ENCODE peak calls at places on chromosome 1, in five cellular contexts. I, N, S, T and R are unnamed samples.

GRCh38 chr1:3785458-3786157 is 10.7 kb downstream of the LRRC47 start:
- DNase-seq in T (no peak), I (no peak), N (no peak), S (peak; percentile 80), R (no peak)

GRCh38 chr1:48649880-48650279 is 126.8 kb downstream of the BEND5 start:
- DNase-seq in N (no peak), S (no peak), T (no peak), I (no peak), R (no peak)

GRCh38 chr1:58765016-58765415 is 18.8 kb downstream of the JUN start:
- DNase-seq in T (no peak), N (no peak), S (no peak), I (no peak), R (no peak)

GRCh38 chr1:223551610-223552009 is 113.9 kb downstream of the CAPN8 start:
- DNase-seq in S (no peak), T (no peak), I (no peak), N (no peak), R (no peak)

GRCh38 chr1:88890790-88891317 is 513 bp downstream of the GTF2B start:
- DNase-seq in T (no peak), N (peak; percentile 16), I (no peak), S (peak; percentile 24), R (no peak)

GRCh38 chr1:234368320-234369032 is 4.8 kb upstream of the COA6 start:
- DNase-seq in T (peak; percentile 14), I (no peak), N (peak; percentile 31), S (no peak), R (no peak)

GRCh38 chr1:228786361-228787129 is 51.3 kb downstream of the RHOU start:
- DNase-seq in I (no peak), T (no peak), S (no peak), N (no peak), R (no peak)

GRCh38 chr1:67607699-67608098 is 77.3 kb upstream of the GADD45A start:
- DNase-seq in N (no peak), I (no peak), S (no peak), T (no peak), R (no peak)